ENCODE peak calls at places on chromosomes 6 and 20, in nine cellular contexts. E is tibial nerve, V is upper lobe of left lung, S is A549, G is esophagus muscularis mucosa, D is suprapubic skin, W is stomach, J is HepG2, T is GM12878. P is an unnamed sample.

GRCh38 chr6:152508477-152508876 is 128.7 kb downstream of the SYNE1 start:
- DNase-seq in E (no peak), V (no peak), S (no peak), G (no peak), D (no peak), W (no peak), J (no peak), T (no peak), P (no peak)

GRCh38 chr6:169940554-169941290 is 189.3 kb downstream of the ERMARD start:
- DNase-seq in E (no peak), V (no peak), S (no peak), G (peak; percentile 87), D (no peak), W (no peak), J (no peak), T (no peak), P (no peak)

GRCh38 chr20:24747015-24747712 is 201.9 kb upstream of the CST7 start:
- DNase-seq in E (no peak), V (peak; percentile 14), S (no peak), G (no peak), D (no peak), W (peak; percentile 7), J (no peak), T (no peak), P (no peak)

GRCh38 chr20:37299718-37300529 is 10.5 kb downstream of the MANBAL start:
- DNase-seq in E (no peak), V (no peak), S (no peak), G (no peak), D (no peak), W (no peak), J (peak; percentile 52), T (no peak), P (no peak)

GRCh38 chr20:62451970-62452369 is 23.8 kb downstream of the GATA5 start:
- DNase-seq in E (no peak), V (no peak), S (no peak), G (no peak), D (no peak), W (no peak), J (no peak), T (no peak), P (no peak)

GRCh38 chr20:25065625-25066338 is 7.8 kb upstream of the ACSS1 start:
- DNase-seq in E (peak; percentile 51), V (peak; percentile 60), S (peak; percentile 76), G (no peak), D (peak; percentile 70), W (peak; percentile 73), J (peak; percentile 65), T (peak; percentile 42), P (peak; percentile 63)

GRCh38 chr20:40781340-40781916 is 92.4 kb upstream of the MAFB start:
- DNase-seq in E (no peak), V (no peak), S (no peak), G (no peak), D (no peak), W (no peak), J (no peak), T (no peak), P (no peak)

GRCh38 chr6:136510782-136511181 is 39.4 kb downstream of the MAP7 start:
- DNase-seq in E (no peak), V (no peak), S (no peak), G (peak; percentile 17), D (no peak), W (no peak), J (no peak), T (no peak), P (no peak)

GRCh38 chr6:147787407-147787806 is 278.9 kb downstream of the SAMD5 start:
- DNase-seq in E (no peak), V (no peak), S (no peak), G (no peak), D (no peak), W (no peak), J (peak; percentile 25), T (no peak), P (no peak)

GRCh38 chr20:34562643-34563042 is 4.1 kb downstream of the MAP1LC3A start:
- DNase-seq in E (no peak), V (no peak), S (peak; percentile 51), G (no peak), D (no peak), W (no peak), J (peak; percentile 31), T (no peak), P (no peak)

GRCh38 chr6:84739866-84740208 is 24.6 kb downstream of the TBX18 start:
- DNase-seq in E (no peak), V (no peak), S (no peak), G (no peak), D (no peak), W (no peak), J (no peak), T (no peak), P (no peak)

GRCh38 chr20:22901164-22901563 is 133.9 kb upstream of the SSTR4 start:
- DNase-seq in E (no peak), V (no peak), S (no peak), G (no peak), D (no peak), W (no peak), J (no peak), T (no peak), P (no peak)

GRCh38 chr6:129368076-129368475 is 341.9 kb downstream of the ARHGAP18 start:
- DNase-seq in E (no peak), V (no peak), S (no peak), G (no peak), D (no peak), W (no peak), J (no peak), T (no peak), P (no peak)

GRCh38 chr6:92559002-92559401 is 860.4 kb downstream of the EPHA7 start:
- DNase-seq in E (no peak), V (no peak), S (no peak), G (no peak), D (no peak), W (no peak), J (no peak), T (no peak), P (no peak)

GRCh38 chr6:125789576-125790402 is 971 bp upstream of the NCOA7 start:
- DNase-seq in E (no peak), V (peak; percentile 75), S (no peak), G (no peak), D (peak; percentile 74), W (peak; percentile 41), J (peak; percentile 54), T (no peak), P (peak; percentile 65)

GRCh38 chr6:170039156-170040114 is 251.4 kb downstream of the DLL1 start:
- DNase-seq in E (no peak), V (peak; percentile 13), S (no peak), G (no peak), D (peak; percentile 46), W (no peak), J (no peak), T (no peak), P (no peak)

DNA sequence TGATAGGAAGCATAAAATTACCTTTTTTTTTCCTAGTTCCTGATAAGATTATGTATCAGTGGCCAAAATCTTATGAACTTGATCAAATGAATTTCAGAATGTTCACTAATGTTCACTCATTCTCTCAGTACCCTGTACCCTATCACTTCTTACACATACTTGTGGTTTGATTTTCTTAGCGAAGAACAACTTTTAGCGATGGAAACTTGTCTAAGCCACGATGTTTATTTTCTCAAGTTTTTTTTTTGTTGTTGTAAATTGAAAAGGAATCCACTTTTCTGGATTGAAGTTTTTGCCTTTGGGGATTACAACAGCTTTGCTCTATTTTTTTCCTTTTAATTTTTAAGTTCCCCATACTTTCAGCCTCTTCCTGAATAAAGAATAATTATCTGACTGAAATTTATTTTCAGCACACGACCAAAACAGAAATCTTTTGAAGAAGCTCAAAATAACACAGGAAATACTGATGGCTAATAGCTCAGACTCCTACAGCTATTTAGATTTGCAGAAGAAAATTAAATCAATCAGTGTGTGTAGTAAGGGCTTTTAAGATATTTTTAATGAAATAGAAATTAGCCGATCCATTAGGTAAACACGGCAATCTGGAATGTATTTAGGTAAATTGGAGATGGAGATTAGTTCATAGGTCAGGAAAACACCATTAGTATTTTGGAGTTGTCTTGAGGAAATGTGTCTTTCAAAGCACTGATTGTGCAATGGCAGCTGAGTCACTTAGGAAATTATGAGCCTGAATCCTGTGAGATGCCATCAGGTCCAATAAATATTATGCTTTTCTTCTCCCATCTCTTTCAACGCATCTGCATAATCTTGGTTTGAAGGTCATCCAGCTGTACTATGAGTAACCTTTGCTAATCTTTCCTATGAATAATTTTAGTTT is 217.5 kb downstream of the GJA1 start:
- DNase-seq in E (no peak), V (no peak), S (peak; percentile 2), G (no peak), D (no peak), W (no peak), J (no peak), T (no peak), P (peak; percentile 53)
- TF ChIP-seq POLR2A in E (no peak), V (no peak), S (no peak), G (no peak), D (no peak), W (no peak), J (no peak), T (no peak), P (no peak)

GRCh38 chr6:82589509-82590206 is 226.0 kb downstream of the TPBG start:
- DNase-seq in E (no peak), V (no peak), S (peak; percentile 26), G (no peak), D (no peak), W (no peak), J (peak; percentile 3), T (peak; percentile 60), P (no peak)
- TF ChIP-seq EP300 in E (no peak), V (no peak), S (no peak), G (no peak), D (no peak), W (no peak), J (no peak), T (no peak), P (no peak)

GRCh38 chr20:607476-607875 is 2.6 kb downstream of the TCF15 start:
- DNase-seq in E (no peak), V (no peak), S (no peak), G (no peak), D (no peak), W (no peak), J (no peak), T (no peak), P (no peak)
- H3K4me3 ChIP-seq in E (no peak overlapping the region), V (no peak overlapping the region), S (no peak overlapping the region), G (peak overlapping the region; percentile 55), D (no peak overlapping the region), W (no peak overlapping the region), J (no peak overlapping the region), T (no peak overlapping the region), P (no peak overlapping the region)

GRCh38 chr6:26028753-26029569 is 58.3 kb upstream of the HFE start:
- DNase-seq in E (no peak), V (no peak), S (no peak), G (no peak), D (no peak), W (no peak), J (no peak), T (no peak), P (no peak)

GRCh38 chr6:26027491-26028211 is 59.6 kb upstream of the HFE start:
- DNase-seq in E (no peak), V (no peak), S (no peak), G (no peak), D (no peak), W (no peak), J (no peak), T (no peak), P (no peak)

GRCh38 chr6:26029570-26029856 is 57.7 kb upstream of the HFE start:
- DNase-seq in E (no peak), V (no peak), S (no peak), G (no peak), D (no peak), W (no peak), J (no peak), T (no peak), P (no peak)

GRCh38 chr6:26026833-26027490 is 60.3 kb upstream of the HFE start:
- DNase-seq in E (peak; percentile 88), V (peak; percentile 92), S (peak; percentile 41), G (peak; percentile 97), D (peak; percentile 93), W (peak; percentile 93), J (peak; percentile 97), T (peak; percentile 100), P (peak; percentile 90)

GRCh38 chr6:26028212-26028752 is 58.9 kb upstream of the HFE start:
- DNase-seq in E (no peak), V (no peak), S (no peak), G (no peak), D (no peak), W (no peak), J (no peak), T (no peak), P (no peak)
- TF ChIP-seq POLR2A in E (no peak), V (no peak), S (no peak), G (no peak), D (no peak), W (no peak), J (no peak), T (no peak), P (no peak)